ENCODE peak calls at places on chromosomes 2 and 18, in seven cellular contexts. A is AG10803, G is GM12865, H is spleen, I is DND-41, J is AG09309, T is epithelial cell of esophagus. R is an unnamed sample.

GRCh38 chr2:98839292-98839691 is 96.7 kb downstream of the CRACDL start:
- DNase-seq in J (no peak), I (no peak), H (no peak), A (peak; percentile 48), G (no peak), T (no peak), R (no peak)

GRCh38 chr2:64625352-64626145 is 28.2 kb downstream of the SERTAD2 start:
- DNase-seq in G (peak; percentile 38), A (no peak), I (no peak), J (no peak), T (no peak), H (no peak), R (no peak)

GRCh38 chr2:157052685-157053224 is 204.8 kb upstream of the GALNT5 start:
- DNase-seq in H (no peak), G (no peak), T (peak; percentile 70), A (peak; percentile 87), I (no peak), J (peak; percentile 63), R (no peak)

GRCh38 chr18:79685281-79685680 is 5.7 kb downstream of the CTDP1 start:
- DNase-seq in I (no peak), H (peak; percentile 81), G (no peak), T (no peak), A (no peak), J (no peak), R (no peak)

GRCh38 chr18:77116201-77117080 is 16.1 kb downstream of the MBP start:
- DNase-seq in T (no peak), G (no peak), H (no peak), A (no peak), I (no peak), J (no peak), R (no peak)

GRCh38 chr2:9654429-9655100 is 23.8 kb upstream of the YWHAQ start:
- DNase-seq in A (no peak), J (no peak), I (no peak), H (no peak), G (no peak), T (peak; percentile 36), R (no peak)

GRCh38 chr2:54239427-54239826 is 16.6 kb downstream of the TSPYL6 start:
- DNase-seq in I (no peak), T (no peak), A (peak; percentile 80), H (no peak), J (peak; percentile 63), G (no peak), R (no peak)

GRCh38 chr18:73365018-73365417 is 497.2 kb upstream of the NETO1 start:
- DNase-seq in A (peak; percentile 44), G (no peak), I (no peak), T (peak; percentile 5), J (peak; percentile 52), H (no peak), R (no peak)

GRCh38 chr18:50097702-50098101 is 97.2 kb downstream of the MYO5B start:
- DNase-seq in I (no peak), J (no peak), H (no peak), G (peak; percentile 63), T (peak; percentile 96), A (no peak), R (no peak)

GRCh38 chr2:178419123-178419522 is 31.9 kb downstream of the PRKRA start:
- DNase-seq in T (peak; percentile 45), G (peak; percentile 47), J (no peak), I (no peak), A (no peak), H (no peak), R (no peak)

GRCh38 chr18:58847383-58848071 is 17.1 kb upstream of the ZNF532 start:
- DNase-seq in I (no peak), T (peak; percentile 52), H (peak; percentile 80), G (no peak), A (no peak), J (no peak), R (peak; percentile 42)

GRCh38 chr2:61928816-61929471 is 23.5 kb downstream of the COMMD1 start:
- DNase-seq in I (no peak), H (no peak), A (peak; percentile 37), T (peak; percentile 16), J (no peak), G (no peak), R (no peak)

GRCh38 chr2:133854603-133855200 is 286.4 kb upstream of the NCKAP5 start:
- DNase-seq in G (no peak), A (no peak), T (no peak), I (no peak), J (no peak), H (no peak), R (no peak)

GRCh38 chr2:232761301-232761907 is 15.0 kb downstream of the KCNJ13 start:
- DNase-seq in H (no peak), A (peak; percentile 21), J (no peak), I (peak; percentile 37), T (peak; percentile 60), G (peak; percentile 53), R (no peak)

GRCh38 chr2:190451561-190452176 is 43.5 kb downstream of the MFSD6 start:
- DNase-seq in H (no peak), G (no peak), A (no peak), I (no peak), J (no peak), T (no peak), R (no peak)

GRCh38 chr18:2570772-2571199 is 519 bp downstream of the METTL4 start:
- DNase-seq in I (peak; percentile 69), J (no peak), G (peak; percentile 75), A (peak; percentile 67), H (peak; percentile 92), T (peak; percentile 71), R (peak; percentile 73)
- TF ChIP-seq CTCF in I (no peak), J (peak; percentile 11), G (no peak), A (peak; percentile 28), H (no peak), T (peak; percentile 17), R (no peak)

GRCh38 chr2:11124760-11125068 is 30.6 kb upstream of the SLC66A3 start:
- DNase-seq in I (no peak), T (no peak), G (no peak), A (no peak), J (no peak), H (peak; percentile 13), R (no peak)
- TF ChIP-seq CTCF in I (no peak), T (no peak), G (no peak), A (no peak), J (no peak), H (peak; percentile 29), R (peak; percentile 19)

GRCh38 chr2:149617057-149617456 is 29.5 kb upstream of the MMADHC start:
- DNase-seq in I (no peak), T (no peak), J (no peak), A (peak; percentile 29), G (no peak), H (no peak), R (no peak)

GRCh38 chr2:149613712-149614111 is 26.1 kb upstream of the MMADHC start:
- DNase-seq in H (no peak), T (no peak), I (no peak), A (peak; percentile 79), G (no peak), J (peak; percentile 71), R (no peak)

GRCh38 chr2:149606251-149606811 is 18.8 kb upstream of the MMADHC start:
- DNase-seq in G (no peak), T (peak; percentile 74), J (no peak), A (peak; percentile 24), I (no peak), H (no peak), R (no peak)

GRCh38 chr2:149612122-149612521 is 24.5 kb upstream of the MMADHC start:
- DNase-seq in H (no peak), I (no peak), T (peak; percentile 17), A (peak; percentile 78), G (no peak), J (no peak), R (no peak)

GRCh38 chr2:149611100-149611820 is 23.7 kb upstream of the MMADHC start:
- DNase-seq in T (peak; percentile 52), H (no peak), J (no peak), A (peak; percentile 20), G (peak; percentile 7), I (no peak), R (no peak)
- TF ChIP-seq CTCF in T (peak; percentile 61), H (no peak), J (peak; percentile 8), A (peak; percentile 36), G (no peak), I (no peak), R (no peak)

DNA sequence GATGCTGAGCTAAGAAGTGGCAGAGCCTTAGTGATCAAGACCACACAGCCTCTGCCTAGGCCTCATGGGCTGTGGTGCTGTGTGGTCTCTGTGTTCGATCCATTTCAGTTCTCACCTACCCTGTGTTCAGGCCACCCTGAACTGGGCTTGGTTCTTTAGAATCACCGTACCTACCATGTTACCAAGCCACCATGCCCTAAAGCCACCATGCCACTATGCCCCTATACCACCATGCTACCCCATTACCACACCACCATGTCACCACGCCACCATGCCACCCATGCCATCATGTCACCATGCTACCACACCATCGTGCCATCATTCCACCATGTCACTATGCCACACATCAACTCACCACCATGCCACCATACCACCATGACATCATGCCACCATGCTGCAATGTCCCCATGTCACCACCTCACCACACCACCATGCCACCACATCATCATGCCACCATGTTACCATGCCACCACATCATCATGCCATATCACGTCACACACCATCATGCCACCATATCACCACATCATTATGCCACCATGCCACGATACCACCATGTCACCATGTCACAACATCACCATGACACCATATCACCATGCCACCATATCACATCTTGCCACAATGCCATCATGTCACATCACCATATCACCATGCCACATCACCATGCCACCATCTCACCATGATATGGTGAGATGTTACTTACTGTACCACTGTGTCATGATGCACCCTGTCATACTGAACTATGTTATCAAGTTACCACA is 191.0 kb upstream of the ARL4C start:
- DNase-seq in A (no peak), T (no peak), J (no peak), I (no peak), G (no peak), H (no peak), R (no peak)
- TF ChIP-seq CTCF in A (no peak), T (no peak), J (no peak), I (no peak), G (no peak), H (no peak), R (no peak)

DNA sequence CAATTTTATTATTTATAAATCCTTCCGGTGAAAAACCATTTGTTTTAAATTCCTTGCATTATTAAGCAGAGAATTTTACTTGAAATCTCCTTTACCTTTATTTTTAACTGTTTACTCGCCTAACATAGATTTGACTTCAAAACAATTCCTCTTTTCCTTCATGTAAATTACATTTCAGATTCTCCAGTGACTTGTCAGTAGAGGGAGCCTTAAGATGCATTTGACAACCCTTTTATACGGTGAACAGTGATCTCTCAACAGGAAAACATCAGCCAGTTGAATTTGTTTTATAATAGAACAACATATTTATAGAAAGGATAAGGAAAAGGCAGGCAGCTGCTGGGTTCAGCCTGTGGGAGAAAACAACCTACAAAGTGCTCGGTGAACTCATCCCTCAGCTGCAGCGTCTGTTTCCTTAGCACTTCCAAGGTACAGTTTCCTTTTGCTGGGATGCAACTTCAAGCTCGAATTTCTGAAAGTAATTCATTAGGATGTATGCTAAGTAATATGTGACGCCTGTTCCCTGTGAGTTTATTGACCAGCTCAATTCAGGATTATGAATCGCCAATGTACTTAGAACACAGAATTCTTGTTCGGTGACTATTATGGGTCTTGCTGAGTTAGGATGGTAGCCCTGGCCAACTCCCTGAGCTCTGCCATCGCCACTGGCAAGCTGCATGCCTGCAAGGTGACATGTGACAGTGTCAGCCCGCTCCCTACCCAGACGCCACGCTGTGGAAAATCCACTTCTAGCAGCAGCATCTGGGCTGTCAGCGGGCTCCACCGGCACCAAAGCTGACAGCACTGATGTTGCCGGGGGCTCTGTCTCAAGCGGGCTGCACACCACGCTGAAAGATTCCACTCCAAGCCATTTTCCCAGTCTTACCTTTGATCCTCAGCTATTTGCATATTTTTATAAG is 100.9 kb downstream of the MYT1L start:
- DNase-seq in I (no peak), H (no peak), J (no peak), A (peak; percentile 24), G (no peak), T (peak; percentile 1), R (no peak)
- TF ChIP-seq CTCF in I (peak; percentile 10), H (no peak), J (no peak), A (peak; percentile 47), G (no peak), T (no peak), R (no peak)